ENCODE peak calls at places on chromosomes 12 and 14, in four cellular contexts. K is Peyer's patch, C is prostate gland, F is IMR-90. A is an unnamed sample.

GRCh38 chr14:23828611-23829010 is 125.0 kb upstream of the DHRS4 start:
- DNase-seq in K (no peak), C (no peak), F (no peak), A (no peak)

GRCh38 chr12:60106207-60106606 is 510.4 kb downstream of the SLC16A7 start:
- DNase-seq in K (no peak), C (no peak), F (peak; percentile 47), A (no peak)

GRCh38 chr14:88975926-88976325 is 151.5 kb downstream of the TTC8 start:
- DNase-seq in K (no peak), C (no peak), F (no peak), A (no peak)

GRCh38 chr14:68842298-68842697 is 49.4 kb upstream of the ZFP36L1 start:
- DNase-seq in K (no peak), C (no peak), F (peak; percentile 28), A (no peak)

GRCh38 chr12:5232826-5233500 is 189.3 kb downstream of the KCNA5 start:
- DNase-seq in K (no peak), C (no peak), F (no peak), A (no peak)

GRCh38 chr12:115774148-115774905 is 503.2 kb downstream of the MED13L start:
- DNase-seq in K (no peak), C (peak; percentile 47), F (no peak), A (no peak)

GRCh38 chr14:66111891-66112290 is 374.3 kb upstream of the CCDC196 start:
- DNase-seq in K (no peak), C (no peak), F (no peak), A (no peak)

GRCh38 chr14:69985456-69985855 is 106.2 kb downstream of the SMOC1 start:
- DNase-seq in K (no peak), C (no peak), F (peak; percentile 87), A (no peak)

GRCh38 chr12:52036587-52037171 is 14.6 kb upstream of the NR4A1 start:
- DNase-seq in K (peak; percentile 87), C (peak; percentile 90), F (peak; percentile 75), A (peak; percentile 83)

GRCh38 chr14:32078794-32079663 is 1.9 kb downstream of the ARHGAP5 start:
- DNase-seq in K (no peak), C (no peak), F (peak; percentile 31), A (no peak)

DNA sequence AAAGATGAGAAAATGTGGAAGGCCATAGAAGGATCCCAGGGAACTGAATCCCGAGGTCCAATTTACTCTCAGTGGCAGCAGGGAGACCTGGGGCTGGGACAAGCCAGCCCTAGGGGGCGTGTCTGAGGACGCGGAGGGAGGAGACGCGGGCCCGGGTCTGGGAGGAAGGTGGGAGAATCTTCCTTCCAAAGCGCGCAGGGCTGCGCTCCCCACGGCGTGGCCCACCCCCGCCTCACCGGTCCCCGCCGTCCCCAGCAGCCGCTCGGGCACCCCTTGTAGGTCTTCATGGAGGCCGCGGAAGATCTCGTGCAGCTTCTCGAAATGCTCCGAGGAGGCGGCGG is 323 bp downstream of the VTI1B start:
- DNase-seq in K (peak; percentile 64), C (peak; percentile 74), F (peak; percentile 45), A (peak; percentile 92)
- TF ChIP-seq CTCF in K (no peak), C (no peak), F (peak; percentile 10), A (no peak)

GRCh38 chr14:105473033-105473676 is 1.5 kb upstream of the CRIP2 start:
- DNase-seq in K (no peak), C (no peak), F (no peak), A (no peak)

GRCh38 chr14:105475269-105475915 is 771 bp downstream of the CRIP2 start:
- DNase-seq in K (no peak), C (no peak), F (peak; percentile 9), A (no peak)

GRCh38 chr14:105475916-105476845 is 1.6 kb downstream of the CRIP2 start:
- DNase-seq in K (no peak), C (no peak), F (peak; percentile 18), A (no peak)

GRCh38 chr14:105473677-105474477 is 744 bp upstream of the CRIP2 start:
- DNase-seq in K (peak; percentile 69), C (peak; percentile 87), F (peak; percentile 78), A (peak; percentile 96)

DNA sequence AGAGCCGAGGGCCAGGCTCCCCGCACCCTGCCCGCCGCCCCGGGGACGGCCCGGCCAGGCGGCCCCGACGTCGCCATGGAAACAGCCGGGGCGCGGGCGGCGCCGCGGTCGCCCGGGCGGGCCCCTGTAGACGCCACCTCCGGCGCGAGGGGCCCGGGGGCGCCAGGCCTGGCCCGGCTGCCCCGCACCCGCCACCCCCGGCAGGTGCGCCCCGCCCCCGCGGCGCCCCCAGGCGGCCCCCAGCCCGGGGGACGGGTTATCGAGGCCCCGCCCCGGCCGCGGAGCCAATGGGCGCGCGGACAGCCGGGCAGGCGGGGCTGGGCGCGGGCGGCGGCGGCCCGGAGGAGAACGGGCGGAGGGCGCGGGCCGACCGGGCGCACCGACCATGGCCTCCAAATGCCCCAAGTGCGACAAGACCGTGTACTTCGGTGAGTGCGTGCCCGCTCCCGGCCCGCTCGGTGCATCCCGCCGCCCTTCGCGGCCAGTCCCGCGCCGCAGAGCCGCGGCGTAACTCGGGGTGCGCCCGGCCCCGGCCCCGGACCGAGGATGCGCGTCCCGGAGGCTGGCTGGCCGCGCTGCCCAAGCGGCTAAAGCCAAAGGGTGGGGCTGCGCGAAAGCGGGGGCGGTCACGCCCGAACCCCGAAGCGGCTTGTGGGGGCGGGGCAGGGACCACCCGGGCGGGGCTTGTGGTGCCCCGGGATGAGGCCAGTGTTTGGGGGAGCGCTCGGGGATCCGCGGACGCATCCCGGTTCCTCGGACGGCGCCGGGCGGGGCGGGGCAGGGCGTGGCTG is at the start of gene CRIP2:
- DNase-seq in K (no peak), C (no peak), F (peak; percentile 10), A (no peak)
- TF ChIP-seq POLR2A in K (no peak), C (peak; percentile 79), F (no peak), A (no peak)

GRCh38 chr14:99188721-99189120 is 83.3 kb downstream of the BCL11B start:
- DNase-seq in K (no peak), C (no peak), F (no peak), A (no peak)
- TF ChIP-seq CTCF in K (no peak), C (no peak), F (no peak), A (no peak)

GRCh38 chr14:105093426-105094192 is 28.4 kb upstream of the GPR132 start:
- DNase-seq in K (peak; percentile 78), C (peak; percentile 83), F (peak; percentile 72), A (peak; percentile 90)
- TF ChIP-seq POLR2A in K (no peak), C (peak; percentile 52), F (no peak), A (no peak)

GRCh38 chr12:98939350-98939749 is 294.3 kb downstream of the APAF1 start:
- DNase-seq in K (no peak), C (no peak), F (peak; percentile 20), A (no peak)
- TF ChIP-seq CTCF in K (no peak), C (no peak), F (peak; percentile 44), A (no peak)

DNA sequence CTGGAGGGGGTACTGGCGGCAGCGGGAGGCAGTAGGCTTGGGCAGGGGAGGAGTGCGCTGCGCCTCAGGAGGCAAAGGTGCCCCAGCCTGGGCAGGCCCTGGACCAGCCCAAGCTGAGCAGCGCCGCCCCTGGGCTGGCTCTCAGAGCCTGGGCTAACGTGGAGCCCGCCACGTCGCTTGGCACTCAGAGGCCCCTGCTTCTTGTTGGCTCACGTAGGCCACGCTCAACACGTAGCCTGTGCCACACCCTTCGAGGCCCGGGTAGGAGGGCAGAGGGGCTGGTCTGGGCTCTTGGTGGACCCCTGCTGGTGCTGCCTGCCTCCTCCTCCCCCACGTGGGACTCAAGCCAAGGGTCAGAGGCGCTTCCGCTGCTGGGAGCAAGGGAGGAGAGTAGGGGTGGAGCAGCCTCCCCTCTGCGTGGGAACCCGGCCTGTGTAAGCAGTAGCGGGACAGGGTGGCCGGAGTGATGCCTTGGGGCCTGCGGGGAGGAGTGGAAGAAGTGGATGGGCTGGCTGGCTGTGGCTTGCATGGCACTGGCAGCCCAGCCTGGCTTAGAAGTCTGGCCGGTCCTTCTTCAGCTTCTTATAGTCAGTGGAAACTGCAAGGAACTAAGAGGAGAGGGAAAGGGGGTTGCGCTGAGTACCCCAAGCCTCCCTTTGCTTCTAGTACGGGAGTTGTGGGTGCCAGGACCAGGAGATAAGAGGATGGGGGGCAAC is 5.7 kb downstream of the SHMT2 start:
- DNase-seq in K (no peak), C (no peak), F (peak; percentile 60), A (no peak)
- TF ChIP-seq POLR2A in K (no peak), C (no peak), F (no peak), A (no peak)

DNA sequence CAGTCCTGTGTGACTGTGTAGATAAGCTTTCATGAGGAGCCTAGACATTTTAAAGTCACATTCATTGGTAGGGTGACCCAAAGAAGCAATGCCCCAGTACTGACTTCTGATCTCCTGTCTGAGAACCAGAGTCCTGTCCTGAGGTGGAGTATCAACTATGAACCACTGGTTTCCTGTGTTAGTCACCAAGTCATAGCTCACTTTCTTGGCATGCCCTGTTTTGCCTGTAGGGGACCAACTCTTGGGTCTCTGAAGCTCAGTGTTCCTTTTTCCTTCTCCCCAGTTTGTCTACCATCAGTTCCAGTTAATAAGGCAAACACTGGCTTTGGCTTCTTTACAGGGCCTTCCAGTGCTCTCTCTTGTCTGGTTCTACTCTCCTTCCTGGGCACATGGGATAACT is 97.4 kb downstream of the C12orf75 start:
- DNase-seq in K (no peak), C (no peak), F (peak; percentile 33), A (no peak)
- TF ChIP-seq CTCF in K (no peak), C (no peak), F (no peak), A (no peak)

DNA sequence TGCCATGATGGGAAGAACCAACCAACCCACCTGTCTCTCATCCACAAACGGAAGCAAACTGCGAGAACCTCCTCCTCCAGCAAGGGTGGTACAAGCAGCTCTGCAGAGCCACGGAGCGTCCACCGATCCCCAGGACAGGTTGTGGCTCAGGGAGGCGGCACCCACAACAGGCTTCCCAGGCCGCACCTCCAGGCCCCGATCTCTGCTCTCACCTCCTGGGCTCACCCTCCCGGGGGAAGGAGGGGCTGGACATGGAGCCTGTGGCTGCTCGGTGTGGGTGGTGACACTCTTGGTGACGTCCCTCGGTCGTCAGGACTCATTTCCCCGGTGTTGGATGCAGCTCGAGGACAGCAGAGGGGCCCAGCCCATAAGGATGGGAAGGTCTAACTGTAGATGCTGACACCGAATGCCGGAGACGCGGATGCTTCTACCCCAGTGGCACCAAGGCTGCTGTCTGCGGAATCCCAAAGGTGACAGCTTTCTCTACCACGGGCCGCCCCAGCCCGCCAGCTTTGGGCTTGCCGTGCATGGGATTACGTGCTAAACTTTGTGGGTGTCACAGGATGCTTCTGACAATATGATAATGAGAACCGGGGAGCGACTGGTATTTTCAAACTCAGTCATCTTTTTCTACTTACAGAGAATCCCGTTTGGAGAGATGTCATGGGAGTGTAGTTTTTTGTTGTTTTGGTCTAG is 58.0 kb downstream of the STX2 start:
- DNase-seq in K (no peak), C (no peak), F (no peak), A (peak; percentile 76)
- TF ChIP-seq POLR2A in K (no peak), C (no peak), F (no peak), A (no peak)

A was measured in lower leg skin.